ENCODE peak calls at places on chromosomes 5 and 9, in six cellular contexts. Q, Z, F, C, H and I are unnamed samples.

GRCh38 chr5:112417931-112418358 is 1.1 kb downstream of the EPB41L4A start:
- DNase-seq in Z (peak; percentile 59), H (peak; percentile 51), C (no peak), Q (peak; percentile 70), F (peak; percentile 52), I (no peak)

GRCh38 chr5:150122536-150123481 is 32.8 kb downstream of the PDGFRB start:
- DNase-seq in F (peak; percentile 25), C (no peak), H (no peak), Z (no peak), Q (no peak), I (no peak)

GRCh38 chr5:135504376-135504775 is 31.4 kb downstream of the NEUROG1 start:
- DNase-seq in F (no peak), C (no peak), H (no peak), Q (no peak), Z (no peak), I (no peak)

GRCh38 chr5:124411089-124411488 is 335.4 kb downstream of the ZNF608 start:
- DNase-seq in H (no peak), F (no peak), Q (no peak), Z (no peak), C (no peak), I (no peak)

GRCh38 chr5:172288465-172288864 is 4.9 kb upstream of the UBTD2 start:
- DNase-seq in Q (no peak), F (no peak), H (no peak), C (no peak), Z (no peak), I (no peak)

GRCh38 chr5:147017621-147018020 is 139.1 kb upstream of the PPP2R2B start:
- DNase-seq in Z (no peak), H (no peak), C (no peak), F (no peak), Q (no peak), I (no peak)

GRCh38 chr5:7576023-7576715 is 180.2 kb downstream of the ADCY2 start:
- DNase-seq in H (no peak), Z (no peak), F (no peak), Q (no peak), C (no peak), I (no peak)

GRCh38 chr9:8332296-8332695 is 532.7 kb upstream of the DMAC1 start:
- DNase-seq in F (no peak), C (no peak), Z (no peak), Q (no peak), H (no peak), I (no peak)

GRCh38 chr9:128094166-128094949 is 26.3 kb downstream of the SLC25A25 start:
- DNase-seq in Z (peak; percentile 96), C (peak; percentile 91), H (peak; percentile 96), Q (peak; percentile 96), F (peak; percentile 80), I (peak; percentile 85)

GRCh38 chr5:22754155-22754554 is 99.0 kb downstream of the CDH12 start:
- DNase-seq in H (no peak), Z (no peak), Q (no peak), F (no peak), C (no peak), I (no peak)

GRCh38 chr5:180689071-180689694 is 39.8 kb upstream of the FLT4 start:
- DNase-seq in Q (no peak), Z (no peak), C (no peak), F (no peak), H (no peak), I (no peak)

GRCh38 chr5:148733601-148734438 is 79.5 kb upstream of the HTR4 start:
- DNase-seq in C (peak; percentile 6), H (peak; percentile 91), Z (peak; percentile 82), Q (peak; percentile 96), F (peak; percentile 62), I (peak; percentile 35)

GRCh38 chr5:158952951-158953350 is 146.8 kb downstream of the EBF1 start:
- DNase-seq in Q (no peak), H (no peak), C (peak; percentile 10), F (no peak), Z (no peak), I (no peak)

GRCh38 chr5:55407059-55407684 is 99.4 kb downstream of the MTREX start:
- DNase-seq in Q (no peak), F (no peak), C (no peak), Z (no peak), H (peak; percentile 40), I (peak; percentile 20)

GRCh38 chr9:99158629-99159028 is 53.7 kb downstream of the TGFBR1 start:
- DNase-seq in Z (no peak), C (no peak), H (no peak), Q (peak; percentile 52), F (no peak), I (no peak)

GRCh38 chr5:133944263-133945230 is 23.9 kb downstream of the C5orf15 start:
- DNase-seq in H (peak; percentile 84), Z (no peak), C (no peak), Q (peak; percentile 78), F (no peak), I (no peak)

GRCh38 chr5:16628376-16628775 is 11.6 kb upstream of the RETREG1 start:
- DNase-seq in Q (no peak), C (no peak), H (no peak), Z (no peak), F (no peak), I (no peak)

GRCh38 chr5:124718376-124718775 is 28.1 kb downstream of the ZNF608 start:
- DNase-seq in H (no peak), Z (no peak), Q (no peak), F (no peak), C (no peak), I (no peak)

GRCh38 chr5:179893958-179894895 is 13.5 kb downstream of the TBC1D9B start:
- DNase-seq in C (no peak), Z (no peak), F (peak; percentile 53), H (no peak), Q (no peak), I (no peak)

GRCh38 chr5:509632-510185 is 14.5 kb downstream of the SLC9A3 start:
- DNase-seq in C (no peak), H (no peak), Z (no peak), Q (no peak), F (no peak), I (no peak)

GRCh38 chr5:14298126-14298847 is 155.1 kb downstream of the TRIO start:
- DNase-seq in F (no peak), H (no peak), C (peak; percentile 16), Q (no peak), Z (no peak), I (peak; percentile 11)

GRCh38 chr5:38830521-38831051 is 15.2 kb upstream of the OSMR start:
- DNase-seq in C (no peak), F (no peak), Q (no peak), H (no peak), Z (no peak), I (no peak)

GRCh38 chr5:111562566-111562965 is 50.2 kb upstream of the STARD4 start:
- DNase-seq in Q (no peak), C (no peak), H (no peak), F (no peak), Z (no peak), I (no peak)

GRCh38 chr5:7808998-7809397 is 41.9 kb downstream of the CFAP90 start:
- DNase-seq in H (no peak), C (no peak), Q (no peak), F (no peak), Z (no peak), I (no peak)

GRCh38 chr5:148978370-148979103 is 84.3 kb downstream of the SH3TC2 start:
- DNase-seq in H (no peak), F (no peak), Q (no peak), Z (no peak), C (no peak), I (no peak)

GRCh38 chr5:140647042-140647341 is 438 bp downstream of the NDUFA2 start:
- DNase-seq in H (peak; percentile 13), Q (no peak), Z (no peak), C (no peak), F (no peak), I (no peak)

GRCh38 chr9:122228906-122229837 is at the start of gene LHX6:
- DNase-seq in Z (no peak), Q (no peak), C (no peak), F (no peak), H (no peak), I (no peak)

GRCh38 chr9:21770877-21771560 is 31.4 kb upstream of the MTAP start:
- DNase-seq in Z (no peak), C (peak; percentile 25), H (peak; percentile 15), F (no peak), Q (no peak), I (peak; percentile 60)

GRCh38 chr9:92763721-92764380 is 782 bp downstream of the BICD2 start:
- DNase-seq in Z (peak; percentile 78), Q (no peak), C (no peak), F (no peak), H (peak; percentile 66), I (no peak)

DNA sequence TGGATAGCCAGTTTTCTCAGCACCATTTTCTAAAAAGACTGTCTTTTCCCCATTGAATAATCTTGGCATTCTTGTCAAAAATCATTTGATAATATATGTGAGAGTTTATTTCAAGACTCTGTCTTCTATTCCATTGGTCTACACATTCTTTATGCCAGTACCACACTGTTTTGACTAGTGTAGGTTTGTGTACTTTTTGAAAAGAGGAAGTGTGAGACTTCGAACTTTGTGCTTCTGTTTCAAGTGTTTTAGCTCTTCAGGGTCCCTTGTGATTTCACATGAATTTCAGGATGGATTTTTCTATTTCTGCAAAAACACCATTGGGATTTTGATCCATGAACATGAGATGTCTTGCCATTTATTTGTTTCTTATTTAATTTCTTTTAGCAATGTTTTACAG is 78.5 kb upstream of the ALDH1A1 start:
- DNase-seq in F (no peak), H (no peak), Z (no peak), Q (no peak), C (no peak), I (no peak)
- H3K4me3 ChIP-seq in F (no peak overlapping the region), H (no peak overlapping the region), Z (no peak overlapping the region), Q (no peak overlapping the region), C (no peak overlapping the region), I (no peak overlapping the region)

GRCh38 chr5:109177227-109177626 is 232.5 kb downstream of the PJA2 start:
- DNase-seq in Z (no peak), C (no peak), H (no peak), F (no peak), Q (peak; percentile 33), I (no peak)
- TF ChIP-seq CTCF in Z (no peak), C (no peak), H (no peak), F (no peak), Q (no peak), I (no peak)

DNA sequence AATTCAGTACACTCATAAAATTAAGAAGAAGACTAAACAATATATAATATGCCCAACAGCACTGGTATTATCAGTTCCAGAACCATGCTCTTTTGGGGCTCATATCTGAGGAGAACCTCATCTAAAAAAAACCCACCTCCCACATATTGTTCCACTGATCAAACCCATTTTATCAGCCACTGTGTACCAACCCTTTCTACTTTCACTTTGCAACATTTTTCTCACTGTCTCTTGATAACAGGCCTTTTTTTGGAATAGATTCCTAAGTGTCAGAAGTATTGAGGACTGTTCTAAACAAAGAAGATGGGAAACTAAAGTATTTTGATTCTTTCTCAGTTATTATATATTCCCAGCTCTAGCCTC is 173.2 kb downstream of the GABRB2 start:
- DNase-seq in C (no peak), F (no peak), Z (no peak), H (no peak), Q (no peak), I (no peak)
- H3K4me3 ChIP-seq in C (no peak overlapping the region), F (no peak overlapping the region), Z (no peak overlapping the region), H (no peak overlapping the region), Q (no peak overlapping the region), I (no peak overlapping the region)

DNA sequence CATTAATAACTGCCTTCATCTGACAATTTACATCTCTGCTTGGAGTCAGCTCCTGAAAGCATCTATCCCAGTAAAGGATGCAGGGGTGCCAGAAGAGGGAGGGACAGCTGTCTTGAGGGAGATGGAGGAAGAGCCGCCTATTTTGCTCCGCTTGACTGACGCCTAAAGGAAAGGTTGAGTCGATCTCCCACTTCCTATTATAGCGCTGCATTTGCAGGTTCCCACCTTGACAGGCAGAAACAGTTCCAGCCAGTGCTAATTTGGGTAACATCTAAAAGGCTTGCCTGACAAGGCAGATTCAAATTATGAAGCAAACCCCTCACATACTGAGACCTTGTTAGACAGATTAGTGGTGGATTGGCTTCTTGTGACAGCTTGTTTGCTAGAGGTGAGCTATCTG is 374.7 kb downstream of the SPATA31D1 start:
- DNase-seq in C (no peak), Q (no peak), Z (no peak), H (no peak), F (no peak), I (no peak)
- TF ChIP-seq CTCF in C (no peak), Q (no peak), Z (no peak), H (no peak), F (no peak), I (no peak)